ENCODE peak calls at places on chromosome 11, in ten cellular contexts. D is effector memory CD4-positive, alpha-beta T cell; M is Peyer's patch; Q is IMR-90; X is breast epithelium; H is RWPE2; F is psoas muscle; I is vagina; B is fibroblast of lung; J is cardiac muscle cell. P is an unnamed sample. For H3K27me3 and H3K36me3, the result is how much of the 10 kb centered on the place peaks cover.

GRCh38 chr11:94546886-94547285 is 3.2 kb downstream of the FUT4 start:
- DNase-seq in D (no peak), M (peak), Q (no peak), X (no peak), H (no peak), F (no peak), I (no peak), B (no peak), J (no peak), P (no peak)

GRCh38 chr11:82796970-82797594 is 63.4 kb upstream of the FAM181B start:
- DNase-seq in D (no peak), M (no peak), Q (no peak), X (no peak), H (no peak), F (peak), I (no peak), B (no peak), J (no peak), P (no peak)

GRCh38 chr11:24697722-24698121 is 200.9 kb downstream of the LUZP2 start:
- DNase-seq in D (no peak), M (no peak), Q (peak), X (no peak), H (no peak), F (no peak), I (no peak), B (peak), J (peak), P (no peak)

GRCh38 chr11:36501236-36501635 is 8.8 kb downstream of the TRAF6 start:
- DNase-seq in D (no peak), M (no peak), Q (peak), X (no peak), H (no peak), F (no peak), I (no peak), B (peak), J (peak), P (no peak)

GRCh38 chr11:45857834-45858492 is 10.7 kb downstream of the CRY2 start:
- DNase-seq in D (no peak), M (no peak), Q (peak), X (peak), H (no peak), F (peak), I (no peak), B (peak), J (peak), P (no peak)

GRCh38 chr11:82195251-82195650 is 538.4 kb downstream of the FAM181B start:
- DNase-seq in D (no peak), M (no peak), Q (no peak), X (no peak), H (no peak), F (no peak), I (no peak), B (no peak), J (no peak), P (no peak)

GRCh38 chr11:62889484-62890437 is 9.1 kb downstream of the SLC3A2 start:
- DNase-seq in D (no peak), M (peak), Q (peak), X (no peak), H (no peak), F (no peak), I (no peak), B (no peak), J (peak), P (peak)

GRCh38 chr11:126039485-126040271 is 23.0 kb downstream of the CDON start:
- DNase-seq in D (no peak), M (no peak), Q (peak), X (no peak), H (no peak), F (no peak), I (no peak), B (peak), J (no peak), P (peak)

GRCh38 chr11:134478176-134478575 is 66.1 kb upstream of the B3GAT1 start:
- DNase-seq in D (no peak), M (peak), Q (no peak), X (no peak), H (no peak), F (no peak), I (no peak), B (no peak), J (no peak), P (no peak)

GRCh38 chr11:107043242-107043991 is 25.1 kb upstream of the GUCY1A2 start:
- DNase-seq in D (no peak), M (no peak), Q (peak), X (no peak), H (no peak), F (no peak), I (no peak), B (peak), J (peak), P (no peak)

GRCh38 chr11:38252620-38253019 is 1654.6 kb upstream of the RAG2 start:
- DNase-seq in D (no peak), M (no peak), Q (no peak), X (no peak), H (no peak), F (no peak), I (no peak), B (peak), J (peak), P (no peak)

DNA sequence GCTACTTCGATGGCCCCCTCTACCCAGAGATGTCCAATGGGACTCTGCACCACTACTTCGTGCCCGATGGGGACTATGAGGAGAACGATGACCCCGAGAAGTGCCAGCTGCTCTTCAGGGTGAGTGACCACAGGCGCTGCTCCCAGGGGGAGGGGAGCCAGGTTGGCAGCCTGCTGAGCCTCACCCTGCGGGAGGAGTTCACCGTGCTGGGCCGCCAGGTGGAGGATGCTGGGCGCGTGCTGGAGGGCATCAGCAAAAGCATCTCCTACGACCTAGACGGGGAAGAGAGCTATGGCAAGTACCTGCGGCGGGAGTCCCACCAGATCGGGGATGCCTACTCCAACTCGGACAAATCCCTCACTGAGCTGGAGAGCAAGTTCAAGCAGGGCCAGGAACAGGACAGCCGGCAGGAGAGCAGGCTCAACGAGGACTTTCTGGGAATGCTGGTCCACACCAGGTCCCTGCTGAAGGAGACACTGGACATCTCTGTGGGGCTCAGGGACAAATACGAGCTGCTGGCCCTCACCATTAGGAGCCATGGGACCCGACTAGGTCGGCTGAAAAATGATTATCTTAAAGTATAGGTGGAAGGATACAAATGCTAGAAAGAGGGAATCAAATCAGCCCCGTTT is 783 bp downstream of the FIBIN start:
- DNase-seq in D (no peak), M (peak), Q (no peak), X (no peak), H (peak), F (peak), I (no peak), B (no peak), J (peak), P (peak)
- H3K4me3 ChIP-seq in D (no peak), M (peak), Q (peak), X (peak), H (peak), F (peak), I (peak), B (peak), J (peak), P (no peak)

GRCh38 chr11:114322934-114323333 is 26.7 kb downstream of the NNMT start:
- DNase-seq in D (no peak), M (no peak), Q (no peak), X (no peak), H (no peak), F (no peak), I (no peak), B (no peak), J (no peak), P (no peak)
- H3K27me3 ChIP-seq in D (under half), M (under half), Q (under half), X (under half), H (under half), F (under half), I (under half), B (under half), J (under half), P (under half)

GRCh38 chr11:69240332-69241074 is 53.5 kb upstream of the MYEOV start:
- DNase-seq in D (no peak), M (no peak), Q (peak), X (peak), H (no peak), F (no peak), I (peak), B (no peak), J (peak), P (peak)
- H3K36me3 ChIP-seq in D (under half), M (under half), Q (under half), X (under half), H (under half), F (under half), I (under half), B (under half), J (under half), P (under half)

GRCh38 chr11:9399466-9399865 is 15.0 kb downstream of the IPO7 start:
- DNase-seq in D (no peak), M (no peak), Q (peak), X (no peak), H (no peak), F (no peak), I (no peak), B (peak), J (no peak), P (no peak)

GRCh38 chr11:9397746-9398680 is 13.6 kb downstream of the IPO7 start:
- DNase-seq in D (no peak), M (no peak), Q (no peak), X (no peak), H (no peak), F (no peak), I (no peak), B (no peak), J (no peak), P (no peak)

GRCh38 chr11:9396310-9396709 is 11.9 kb downstream of the IPO7 start:
- DNase-seq in D (no peak), M (no peak), Q (no peak), X (no peak), H (no peak), F (no peak), I (no peak), B (peak), J (no peak), P (no peak)

GRCh38 chr11:9396752-9397151 is 12.3 kb downstream of the IPO7 start:
- DNase-seq in D (no peak), M (no peak), Q (no peak), X (no peak), H (no peak), F (no peak), I (no peak), B (no peak), J (no peak), P (no peak)
- H3K4me3 ChIP-seq in D (no peak), M (no peak), Q (no peak), X (no peak), H (no peak), F (no peak), I (no peak), B (no peak), J (no peak), P (no peak)

GRCh38 chr11:71545405-71545966 is 2.7 kb upstream of the KRTAP5-9 start:
- DNase-seq in D (no peak), M (no peak), Q (no peak), X (no peak), H (no peak), F (no peak), I (no peak), B (no peak), J (no peak), P (no peak)

GRCh38 chr11:71542856-71543743 is 5.1 kb upstream of the KRTAP5-9 start:
- DNase-seq in D (no peak), M (no peak), Q (no peak), X (no peak), H (no peak), F (no peak), I (no peak), B (no peak), J (peak), P (no peak)

GRCh38 chr11:71544525-71545214 is 3.5 kb upstream of the KRTAP5-9 start:
- DNase-seq in D (no peak), M (no peak), Q (no peak), X (no peak), H (no peak), F (no peak), I (no peak), B (no peak), J (no peak), P (no peak)

GRCh38 chr11:71542382-71542781 is 4.6 kb downstream of the KRTAP5-8 start:
- DNase-seq in D (no peak), M (no peak), Q (no peak), X (no peak), H (no peak), F (no peak), I (no peak), B (no peak), J (no peak), P (no peak)

GRCh38 chr11:71543866-71544265 is 4.4 kb upstream of the KRTAP5-9 start:
- DNase-seq in D (no peak), M (no peak), Q (no peak), X (no peak), H (no peak), F (no peak), I (no peak), B (no peak), J (no peak), P (no peak)
- H3K27me3 ChIP-seq in D (under half), M (under half), Q (under half), X (under half), H (under half), F (under half), I (under half), B (under half), J (under half), P (under half)

GRCh38 chr11:128480066-128480465 is 107.3 kb downstream of the ETS1 start:
- DNase-seq in D (no peak), M (no peak), Q (no peak), X (peak), H (no peak), F (no peak), I (no peak), B (no peak), J (no peak), P (no peak)
- H3K36me3 ChIP-seq in D (half or more), M (under half), Q (under half), X (under half), H (half or more), F (under half), I (under half), B (under half), J (under half), P (under half)